ENCODE peak calls at places on chromosomes 16 and 17, in five cellular contexts. O, S, D, E and H are unnamed samples.
A peak's percentile ranks its signal among the peaks of the same experiment; 100 is the strongest.

GRCh38 chr17:31687505-31688126 is 171.4 kb downstream of the COPRS start:
- DNase-seq in E (no peak), O (no peak), D (no peak), S (peak; percentile 52), H (no peak)

GRCh38 chr17:20073056-20073979 is 64.2 kb downstream of the SPECC1 start:
- DNase-seq in D (no peak), E (no peak), O (peak; percentile 67), S (no peak), H (no peak)

GRCh38 chr17:73338050-73338491 is 26.3 kb upstream of the CDC42EP4 start:
- DNase-seq in S (no peak), D (no peak), O (no peak), E (no peak), H (peak; percentile 48)

GRCh38 chr17:1490643-1491405 is 1.7 kb downstream of the MYO1C start:
- DNase-seq in S (peak; percentile 87), D (peak; percentile 84), E (peak; percentile 55), O (peak; percentile 86), H (peak; percentile 45)

GRCh38 chr17:48113201-48113676 is 5.7 kb downstream of the SNX11 start:
- DNase-seq in S (no peak), O (peak; percentile 53), D (no peak), E (no peak), H (no peak)

GRCh38 chr17:29585080-29585751 is 4.2 kb downstream of the GIT1 start:
- DNase-seq in E (no peak), O (peak; percentile 51), D (no peak), S (peak; percentile 72), H (no peak)

GRCh38 chr16:66381585-66382170 is 15.2 kb downstream of the CDH5 start:
- DNase-seq in S (no peak), D (no peak), O (no peak), E (no peak), H (no peak)

GRCh38 chr17:51152766-51153209 is 571 bp upstream of the NME1 start:
- DNase-seq in D (no peak), E (no peak), S (no peak), O (no peak), H (peak; percentile 13)

GRCh38 chr16:69495821-69496220 is 69.9 kb upstream of the NFAT5 start:
- DNase-seq in D (no peak), E (no peak), S (no peak), O (no peak), H (no peak)

GRCh38 chr17:82814834-82815233 is 25.0 kb downstream of the ZNF750 start:
- DNase-seq in S (no peak), D (no peak), E (no peak), O (peak; percentile 35), H (no peak)

GRCh38 chr17:39903158-39903884 is 15.1 kb downstream of the GSDMB start:
- DNase-seq in S (no peak), E (no peak), D (no peak), O (no peak), H (no peak)

GRCh38 chr16:49592507-49593422 is 219.2 kb downstream of the C16orf78 start:
- DNase-seq in S (peak; percentile 83), D (peak; percentile 63), O (no peak), E (no peak), H (peak; percentile 50)

GRCh38 chr17:21452377-21453143 is 76.4 kb downstream of the KCNJ12 start:
- DNase-seq in S (peak; percentile 86), D (peak; percentile 57), E (peak; percentile 13), O (peak; percentile 73), H (no peak)

GRCh38 chr16:82360024-82360783 is 190.2 kb upstream of the MPHOSPH6 start:
- DNase-seq in O (no peak), D (no peak), E (no peak), S (no peak), H (no peak)

GRCh38 chr17:76801706-76802105 is 63.8 kb downstream of the MFSD11 start:
- DNase-seq in E (no peak), D (no peak), S (no peak), O (no peak), H (no peak)

GRCh38 chr17:45384800-45385262 is 47.8 kb downstream of the ARHGAP27 start:
- DNase-seq in E (no peak), O (no peak), D (no peak), S (peak; percentile 79), H (no peak)

GRCh38 chr17:17628388-17629008 is 37.0 kb upstream of the PEMT start:
- DNase-seq in D (no peak), E (no peak), S (no peak), O (no peak), H (peak; percentile 68)

GRCh38 chr16:24151482-24151939 is 104.6 kb upstream of the CACNG3 start:
- DNase-seq in E (no peak), S (no peak), D (peak; percentile 38), O (no peak), H (peak; percentile 11)

DNA sequence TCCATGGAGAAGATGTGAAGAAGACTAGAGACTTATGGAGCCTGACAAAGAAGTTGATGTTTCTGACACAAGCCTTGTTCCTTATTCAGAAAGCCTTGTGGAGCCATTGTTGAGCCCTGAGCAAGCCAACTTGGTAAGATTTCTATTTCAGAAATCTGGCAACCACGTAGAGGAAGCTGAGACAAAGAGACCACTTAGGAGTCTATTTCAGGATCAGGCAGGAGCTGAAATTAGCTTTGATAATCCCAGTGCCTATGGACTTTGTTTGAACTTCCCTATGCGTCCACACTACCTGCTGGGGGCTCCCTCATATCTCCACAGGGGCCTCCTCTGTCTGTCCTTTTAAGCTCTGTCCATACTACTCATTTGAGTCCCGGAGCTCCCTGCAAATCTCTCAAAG is 540.0 kb upstream of the GOT2 start:
- DNase-seq in D (no peak), E (no peak), S (no peak), O (no peak), H (no peak)
- H3K27ac ChIP-seq in D (no peak overlapping the region), E (no peak overlapping the region), S (no peak overlapping the region), O (no peak overlapping the region), H (no peak overlapping the region)

GRCh38 chr17:54220829-54221228 is 398.1 kb downstream of the KIF2B start:
- DNase-seq in O (no peak), E (no peak), S (no peak), D (no peak), H (no peak)
- H3K9me3 ChIP-seq in O (no peaks in the 10 kb centered on the region), E (no peaks in the 10 kb centered on the region), S (no peaks in the 10 kb centered on the region), D (no peaks in the 10 kb centered on the region), H (no peaks in the 10 kb centered on the region)

DNA sequence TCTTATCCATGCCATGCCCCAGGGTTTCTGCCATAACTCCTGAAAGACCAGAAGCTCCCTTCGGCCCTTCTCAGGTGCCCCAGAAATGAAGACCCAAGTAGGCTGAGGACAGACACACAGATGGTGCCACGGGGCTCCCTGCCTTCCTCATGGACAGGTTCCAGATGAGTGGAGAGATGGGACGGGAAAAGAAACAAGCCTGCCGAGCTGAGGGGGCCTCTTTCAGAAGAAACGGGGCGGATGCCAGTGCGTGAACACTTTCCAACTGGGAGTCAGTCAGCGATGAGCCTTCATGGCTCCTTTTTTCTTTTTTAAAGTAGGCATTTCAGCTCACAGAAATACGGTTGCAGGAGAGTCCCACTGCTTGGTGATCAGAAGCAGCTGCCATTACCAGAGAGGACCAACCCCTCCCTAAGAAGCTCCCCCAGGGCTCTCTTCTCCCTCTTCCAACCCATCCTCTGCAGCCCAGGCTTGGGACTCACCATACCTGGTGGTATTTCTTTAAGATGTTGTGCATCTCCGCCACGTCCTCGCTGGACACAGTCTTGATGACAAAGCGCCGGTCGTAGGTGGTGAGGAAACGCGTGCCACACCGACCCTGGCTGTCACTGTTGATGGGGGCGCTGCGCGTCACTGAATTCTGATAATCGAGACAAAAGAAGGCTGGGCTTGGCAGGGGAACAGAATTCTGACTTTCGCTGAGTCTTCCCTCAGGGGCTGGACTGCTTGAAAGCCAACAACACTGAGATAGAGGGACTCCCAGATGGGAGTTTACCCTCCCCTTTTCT is 19.2 kb downstream of the PIP4K2B start:
- DNase-seq in S (no peak), E (no peak), D (no peak), O (no peak), H (no peak)
- H3K36me3 ChIP-seq in S (peaks cover 91% of the 10 kb centered on the region), E (peaks cover 61% of the 10 kb centered on the region), D (peaks cover 4% of the 10 kb centered on the region), O (peaks cover 100% of the 10 kb centered on the region), H (peaks cover 59% of the 10 kb centered on the region)

GRCh38 chr16:47877166-47877565 is 278.6 kb downstream of the ABCC12 start:
- DNase-seq in S (no peak), O (no peak), D (no peak), E (no peak), H (no peak)
- H3K27ac ChIP-seq in S (no peak overlapping the region), O (no peak overlapping the region), D (no peak overlapping the region), E (no peak overlapping the region), H (no peak overlapping the region)